ENCODE peak calls at places on chromosomes 2 and 18, in eight cellular contexts. E is NCI-H748 treated with DMSO at 0.1 percent for 48 hours; Z is occipital lobe; D is activated CD4-positive, alpha-beta T cell treated with anti-CD3 and anti-CD28 coated beads, Interleukin-2, amount 10 ng/mL, durations not matched to agents 7 days and 5 days; B is left lobe of liver; N is WTC11; W is pons; F is stimulated activated naive CD4-positive, alpha-beta T cell. Y is an unnamed sample.

GRCh38 chr2:234536218-234536989 is 39.5 kb upstream of the ARL4C start:
- DNase-seq in E (peak; percentile 88), Z (no peak), D (no peak), B (no peak), N (no peak), W (no peak), F (no peak), Y (no peak)

GRCh38 chr2:236720974-236721600 is 151.5 kb downstream of the ACKR3 start:
- DNase-seq in E (no peak), Z (no peak), D (no peak), B (no peak), N (no peak), W (no peak), F (no peak), Y (no peak)

GRCh38 chr2:191611614-191612013 is 66.3 kb upstream of the NABP1 start:
- DNase-seq in E (no peak), Z (no peak), D (no peak), B (no peak), N (no peak), W (peak; percentile 83), F (no peak), Y (no peak)

GRCh38 chr2:31244101-31244500 is 10.1 kb downstream of the EHD3 start:
- DNase-seq in E (no peak), Z (no peak), D (no peak), B (no peak), N (no peak), W (no peak), F (no peak), Y (peak; percentile 21)

GRCh38 chr2:45040786-45041185 is 31.5 kb upstream of the SIX2 start:
- DNase-seq in E (no peak), Z (no peak), D (no peak), B (no peak), N (no peak), W (no peak), F (no peak), Y (no peak)

GRCh38 chr2:50126845-50127244 is 905.1 kb downstream of the NRXN1 start:
- DNase-seq in E (peak; percentile 90), Z (no peak), D (no peak), B (no peak), N (no peak), W (peak; percentile 11), F (no peak), Y (no peak)

GRCh38 chr2:151315381-151315903 is 26.0 kb upstream of the NMI start:
- DNase-seq in E (no peak), Z (peak; percentile 12), D (no peak), B (no peak), N (no peak), W (no peak), F (no peak), Y (no peak)

GRCh38 chr18:23512641-23513040 is 9.3 kb downstream of the RMC1 start:
- DNase-seq in E (no peak), Z (no peak), D (no peak), B (no peak), N (no peak), W (no peak), F (no peak), Y (no peak)

GRCh38 chr2:56192664-56193305 is 9.0 kb downstream of the CCDC85A start:
- DNase-seq in E (no peak), Z (no peak), D (no peak), B (no peak), N (no peak), W (no peak), F (no peak), Y (no peak)

GRCh38 chr2:164597988-164598387 is 23.3 kb downstream of the GRB14 start:
- DNase-seq in E (no peak), Z (no peak), D (no peak), B (no peak), N (no peak), W (no peak), F (no peak), Y (no peak)

GRCh38 chr2:16635796-16636699 is 29.6 kb downstream of the CYRIA start:
- DNase-seq in E (no peak), Z (no peak), D (no peak), B (no peak), N (no peak), W (peak; percentile 57), F (no peak), Y (no peak)

GRCh38 chr18:8895987-8896619 is 190.7 kb downstream of the MTCL1 start:
- DNase-seq in E (no peak), Z (no peak), D (no peak), B (no peak), N (no peak), W (no peak), F (no peak), Y (no peak)

GRCh38 chr18:32974421-32975165 is 201.8 kb upstream of the KLHL14 start:
- DNase-seq in E (peak; percentile 14), Z (no peak), D (no peak), B (no peak), N (no peak), W (no peak), F (no peak), Y (no peak)

GRCh38 chr2:23541453-23542334 is 156.7 kb downstream of the KLHL29 start:
- DNase-seq in E (peak; percentile 81), Z (no peak), D (no peak), B (no peak), N (no peak), W (no peak), F (no peak), Y (no peak)

GRCh38 chr2:196074631-196075030 is 6.0 kb upstream of the DNAH7 start:
- DNase-seq in E (no peak), Z (no peak), D (no peak), B (no peak), N (no peak), W (no peak), F (no peak), Y (no peak)

GRCh38 chr2:98560256-98560771 is 48.0 kb downstream of the COA5 start:
- DNase-seq in E (no peak), Z (peak; percentile 75), D (no peak), B (no peak), N (no peak), W (no peak), F (no peak), Y (no peak)

GRCh38 chr2:222180619-222181018 is 118.2 kb downstream of the PAX3 start:
- DNase-seq in E (no peak), Z (no peak), D (no peak), B (no peak), N (no peak), W (no peak), F (no peak), Y (no peak)

GRCh38 chr2:14587119-14587518 is 45.4 kb upstream of the LRATD1 start:
- DNase-seq in E (no peak), Z (no peak), D (no peak), B (no peak), N (no peak), W (no peak), F (no peak), Y (no peak)

GRCh38 chr2:146982393-146982846 is 862.4 kb upstream of the ACVR2A start:
- DNase-seq in E (no peak), Z (no peak), D (no peak), B (no peak), N (no peak), W (no peak), F (no peak), Y (no peak)

GRCh38 chr2:141105763-141106162 is 1025.1 kb downstream of the LRP1B start:
- DNase-seq in E (no peak), Z (no peak), D (no peak), B (no peak), N (peak; percentile 16), W (no peak), F (no peak), Y (no peak)

GRCh38 chr2:226838758-226839555 is 3.1 kb downstream of the RHBDD1 start:
- DNase-seq in E (no peak), Z (no peak), D (no peak), B (no peak), N (no peak), W (no peak), F (no peak), Y (no peak)

GRCh38 chr2:164910091-164910899 is 45.0 kb downstream of the SLC38A11 start:
- DNase-seq in E (no peak), Z (no peak), D (peak; percentile 50), B (no peak), N (no peak), W (no peak), F (no peak), Y (no peak)

GRCh38 chr18:22822024-22822423 is 111.1 kb upstream of the RBBP8 start:
- DNase-seq in E (no peak), Z (no peak), D (no peak), B (no peak), N (no peak), W (no peak), F (no peak), Y (peak; percentile 16)

GRCh38 chr18:10412933-10413332 is 41.5 kb upstream of the APCDD1 start:
- DNase-seq in E (no peak), Z (no peak), D (no peak), B (no peak), N (no peak), W (no peak), F (no peak), Y (no peak)

GRCh38 chr18:45688834-45689233 is 35.1 kb upstream of the SLC14A1 start:
- DNase-seq in E (no peak), Z (no peak), D (peak; percentile 57), B (no peak), N (no peak), W (no peak), F (peak; percentile 27), Y (no peak)

GRCh38 chr2:74501335-74502071 is 2.1 kb upstream of the LBX2 start:
- DNase-seq in E (no peak), Z (no peak), D (no peak), B (no peak), N (no peak), W (no peak), F (no peak), Y (peak; percentile 71)

GRCh38 chr2:216974321-216975302 is 114.7 kb upstream of the TNP1 start:
- DNase-seq in E (no peak), Z (no peak), D (no peak), B (no peak), N (no peak), W (no peak), F (no peak), Y (no peak)

GRCh38 chr2:10982931-10983701 is 71.4 kb downstream of the KCNF1 start:
- DNase-seq in E (no peak), Z (peak; percentile 35), D (no peak), B (no peak), N (no peak), W (peak; percentile 7), F (no peak), Y (no peak)

Y was measured in H7.